ENCODE peak calls at places on chromosomes 6 and 20, in four cellular contexts. E is astrocyte of the spinal cord, U is B cell, D is BJ. Z is an unnamed sample.
A peak's percentile ranks its signal among the peaks of the same experiment; 100 is the strongest.

GRCh38 chr20:6122111-6122872 is 538 bp downstream of the FERMT1 start:
- DNase-seq in U (no peak), D (no peak), E (peak; percentile 26), Z (no peak)

GRCh38 chr20:59518881-59519706 is 85.2 kb upstream of the PHACTR3 start:
- DNase-seq in D (no peak), E (peak; percentile 51), U (peak; percentile 66), Z (no peak)

GRCh38 chr20:23160536-23161243 is 74.6 kb upstream of the CD93 start:
- DNase-seq in E (no peak), D (no peak), U (no peak), Z (no peak)

GRCh38 chr20:32753731-32754130 is 8.5 kb upstream of the DNMT3B start:
- DNase-seq in D (no peak), U (no peak), E (peak; percentile 62), Z (no peak)

GRCh38 chr6:103273048-103273447 is 1586.7 kb downstream of the HACE1 start:
- DNase-seq in D (no peak), U (no peak), E (no peak), Z (no peak)

GRCh38 chr6:44649365-44650025 is 262.0 kb downstream of the CDC5L start:
- DNase-seq in E (peak; percentile 77), D (no peak), U (no peak), Z (no peak)

GRCh38 chr20:51335329-51335841 is 207.1 kb downstream of the NFATC2 start:
- DNase-seq in D (no peak), U (no peak), E (peak; percentile 100), Z (no peak)

GRCh38 chr20:49853640-49854039 is 41.0 kb downstream of the SLC9A8 start:
- DNase-seq in D (no peak), E (peak; percentile 72), U (no peak), Z (no peak)

GRCh38 chr20:64114356-64114971 is 7.1 kb upstream of the NPBWR2 start:
- DNase-seq in D (no peak), E (no peak), U (no peak), Z (peak; percentile 32)

GRCh38 chr20:49385471-49385870 is 97.0 kb downstream of the KCNB1 start:
- DNase-seq in D (no peak), E (peak; percentile 22), U (no peak), Z (no peak)

GRCh38 chr6:20817806-20818320 is 283.6 kb downstream of the CDKAL1 start:
- DNase-seq in E (no peak), D (no peak), U (no peak), Z (no peak)

GRCh38 chr6:21947751-21948386 is 349.0 kb downstream of the PRL start:
- DNase-seq in D (no peak), E (peak; percentile 13), U (no peak), Z (no peak)

GRCh38 chr6:116008470-116009229 is 52.0 kb downstream of the FRK start:
- DNase-seq in D (peak; percentile 19), E (peak; percentile 90), U (no peak), Z (no peak)

GRCh38 chr20:31936430-31936829 is 15.4 kb downstream of the PDRG1 start:
- DNase-seq in E (no peak), U (no peak), D (no peak), Z (no peak)

GRCh38 chr6:39952170-39952569 is 17.9 kb upstream of the MOCS1 start:
- DNase-seq in E (no peak), U (no peak), D (peak; percentile 33), Z (no peak)

GRCh38 chr6:22145823-22146379 is 150.9 kb downstream of the PRL start:
- DNase-seq in D (peak; percentile 56), E (peak; percentile 79), U (no peak), Z (no peak)

GRCh38 chr20:45238139-45238538 is 16.2 kb downstream of the SLPI start:
- DNase-seq in E (no peak), D (no peak), U (no peak), Z (no peak)

GRCh38 chr6:24931296-24931695 is 4.5 kb downstream of the RIPOR2 start:
- DNase-seq in D (no peak), E (peak; percentile 36), U (no peak), Z (no peak)

GRCh38 chr20:46112430-46113020 is 5.6 kb upstream of the CD40 start:
- DNase-seq in E (no peak), D (no peak), U (no peak), Z (no peak)

GRCh38 chr6:149686230-149686629 is 31.7 kb downstream of the LATS1 start:
- DNase-seq in D (no peak), U (no peak), E (no peak), Z (no peak)

GRCh38 chr20:6311841-6312655 is 189.2 kb upstream of the FERMT1 start:
- DNase-seq in D (no peak), E (peak; percentile 4), U (no peak), Z (no peak)

GRCh38 chr20:61120595-61121515 is 131.2 kb upstream of the CDH4 start:
- DNase-seq in D (no peak), U (no peak), E (peak; percentile 51), Z (peak; percentile 81)

GRCh38 chr20:47319517-47320252 is 36.8 kb downstream of the ZMYND8 start:
- DNase-seq in E (peak; percentile 85), U (no peak), D (no peak), Z (no peak)

GRCh38 chr6:16354692-16355091 is 116.3 kb downstream of the GMPR start:
- DNase-seq in E (no peak), D (no peak), U (no peak), Z (no peak)

GRCh38 chr6:19121516-19121915 is 715.7 kb upstream of the ID4 start:
- DNase-seq in U (no peak), E (no peak), D (no peak), Z (no peak)

GRCh38 chr20:35215066-35215956 is 11.2 kb upstream of the MMP24 start:
- DNase-seq in E (peak; percentile 23), U (no peak), D (no peak), Z (no peak)

GRCh38 chr6:6808915-6809314 is 220.4 kb downstream of the LY86 start:
- DNase-seq in U (no peak), D (no peak), E (no peak), Z (no peak)

GRCh38 chr20:4684837-4685413 is 36.8 kb upstream of the PRND start:
- DNase-seq in D (no peak), U (no peak), E (peak; percentile 49), Z (no peak)

GRCh38 chr6:296151-297122 is 4.2 kb downstream of the DUSP22 start:
- DNase-seq in E (peak; percentile 28), U (no peak), D (no peak), Z (no peak)

GRCh38 chr6:12049165-12049564 is 37.1 kb downstream of the HIVEP1 start:
- DNase-seq in E (no peak), D (no peak), U (no peak), Z (no peak)

GRCh38 chr6:7590918-7591302 is 912 bp downstream of the SNRNP48 start:
- DNase-seq in U (no peak), D (no peak), E (no peak), Z (no peak)

GRCh38 chr6:32692019-32692418 is 25.6 kb upstream of the HLA-DQB1 start:
- DNase-seq in E (no peak), D (no peak), U (peak; percentile 41), Z (no peak)

DNA sequence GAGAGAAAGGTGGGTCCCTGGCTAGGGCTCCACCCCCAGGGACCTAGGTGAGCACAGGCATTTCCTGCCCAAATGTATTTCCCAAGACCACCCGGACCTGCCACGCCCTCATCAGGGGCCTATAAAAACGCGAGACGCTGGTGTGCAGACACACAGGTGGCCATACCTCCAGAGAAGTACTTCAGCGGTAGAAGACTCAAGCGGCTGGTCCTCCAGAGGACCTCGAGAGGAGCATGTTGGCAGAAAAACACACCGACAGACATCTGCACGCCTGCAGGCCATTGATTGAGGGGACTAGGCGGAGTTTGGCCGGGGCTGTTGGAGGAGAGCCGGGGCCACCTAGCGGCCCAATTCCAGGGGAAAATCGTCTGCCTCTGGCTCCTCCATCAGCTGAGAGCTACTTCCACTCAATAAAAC is 695.8 kb upstream of the MMS22L start:
- DNase-seq in D (no peak), E (no peak), U (no peak), Z (no peak)
- TF ChIP-seq CTCF in D (no peak), E (no peak), U (no peak), Z (no peak)

DNA sequence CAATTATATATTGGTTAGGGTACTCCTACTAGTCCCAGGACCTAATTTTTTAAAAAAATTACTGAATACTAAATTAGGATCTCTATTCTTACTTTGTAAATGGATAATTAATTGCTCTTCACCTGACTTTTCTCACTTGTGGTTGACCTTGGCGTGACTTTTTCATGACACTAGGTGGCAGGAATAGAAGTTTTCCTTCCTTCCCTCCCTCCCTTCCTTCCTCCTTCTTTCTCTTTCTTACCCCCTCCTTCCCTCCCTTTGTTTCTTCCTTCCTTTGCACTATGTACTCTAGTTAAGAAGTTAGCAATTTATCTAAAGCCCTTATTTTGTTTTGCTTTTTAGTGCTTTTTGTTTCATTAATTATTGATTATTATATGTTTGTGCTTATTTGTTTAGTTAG is 20.4 kb upstream of the HBS1L start:
- DNase-seq in D (no peak), U (no peak), E (no peak), Z (no peak)
- TF ChIP-seq CTCF in D (no peak), U (no peak), E (no peak), Z (no peak)

DNA sequence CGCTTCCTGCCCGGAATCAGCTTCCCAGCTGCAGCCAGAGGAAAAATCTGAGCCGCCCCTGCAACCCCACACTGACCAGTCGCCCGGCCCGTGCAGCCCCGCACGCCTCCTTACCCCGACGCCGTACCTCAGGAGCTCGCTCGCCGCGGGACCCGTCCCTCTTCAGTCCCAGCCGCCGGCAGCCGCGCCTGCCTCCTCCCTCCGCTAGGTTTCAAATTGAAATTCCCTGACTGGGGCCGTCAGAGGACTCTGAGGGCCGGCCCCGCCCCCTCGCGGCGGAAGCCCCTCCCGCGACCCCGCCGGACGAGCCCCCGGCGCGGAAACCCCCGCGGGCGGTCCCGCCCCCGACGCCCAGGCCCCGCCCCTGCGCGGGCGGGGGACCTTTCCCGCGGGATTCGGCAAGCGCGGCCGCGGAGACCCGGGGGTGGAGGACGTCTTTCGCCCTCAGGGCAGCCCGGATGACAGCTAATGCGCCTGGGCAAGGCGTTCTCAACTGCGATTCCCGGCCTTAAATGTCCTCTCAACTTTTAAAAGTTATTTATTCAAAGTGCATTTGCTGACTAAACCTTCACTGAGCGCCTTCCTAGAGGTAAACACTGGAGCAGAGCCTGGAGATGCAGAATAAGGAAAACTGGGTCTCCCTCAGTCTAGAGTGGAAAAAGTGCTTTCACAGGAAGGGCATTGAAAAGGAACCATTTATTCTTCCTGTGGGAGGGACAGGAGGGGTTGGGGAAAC is at the start of gene EPB41L2:
- DNase-seq in D (peak; percentile 55), U (peak; percentile 93), E (peak; percentile 91), Z (peak; percentile 56)
- TF ChIP-seq CTCF in D (peak; percentile 35), U (peak; percentile 31), E (no peak), Z (peak; percentile 15)

GRCh38 chr20:40438161-40438835 is 250.7 kb downstream of the MAFB start:
- DNase-seq in D (no peak), E (no peak), U (no peak), Z (no peak)

GRCh38 chr20:40446868-40447267 is 242.2 kb downstream of the MAFB start:
- DNase-seq in D (no peak), E (no peak), U (no peak), Z (no peak)

GRCh38 chr20:40441771-40442170 is 247.3 kb downstream of the MAFB start:
- DNase-seq in U (no peak), D (no peak), E (no peak), Z (no peak)

GRCh38 chr20:40443731-40444130 is 245.3 kb downstream of the MAFB start:
- DNase-seq in D (no peak), U (no peak), E (no peak), Z (no peak)

GRCh38 chr20:40442181-40442963 is 246.7 kb downstream of the MAFB start:
- DNase-seq in D (no peak), E (peak; percentile 19), U (no peak), Z (no peak)
- TF ChIP-seq CTCF in D (no peak), E (peak; percentile 22), U (no peak), Z (peak; percentile 26)

GRCh38 chr6:161498359-161498758 is 224.5 kb upstream of the AGPAT4 start:
- DNase-seq in U (no peak), D (no peak), E (peak; percentile 38), Z (no peak)
- TF ChIP-seq CTCF in U (no peak), D (peak; percentile 34), E (peak; percentile 28), Z (no peak)

GRCh38 chr6:154510144-154510905 is at the start of gene CNKSR3:
- DNase-seq in E (peak; percentile 98), D (peak; percentile 72), U (peak; percentile 22), Z (no peak)
- TF ChIP-seq CTCF in E (no peak), D (peak; percentile 21), U (no peak), Z (no peak)

Z was measured in CD14-positive monocyte.